ENCODE peak calls at places on chromosomes 16 and 17, in four cellular contexts. E is HFF-Myc, P is MM.1S, N is A549. Q is an unnamed sample.

GRCh38 chr16:57694191-57694555 is 433 bp upstream of the DRC7 start:
- DNase-seq in E (no peak), N (no peak), P (no peak), Q (no peak)

GRCh38 chr17:27879987-27880608 is 13.1 kb downstream of the LYRM9 start:
- DNase-seq in E (peak), P (peak), N (peak), Q (peak)

GRCh38 chr17:65278820-65279184 is 141.6 kb downstream of the RGS9 start:
- DNase-seq in N (no peak), P (no peak), E (no peak), Q (peak)

GRCh38 chr17:50359005-50359699 is 13.2 kb downstream of the XYLT2 start:
- DNase-seq in E (no peak), N (no peak), P (no peak), Q (no peak)

GRCh38 chr17:57948555-57949420 is 6.4 kb downstream of the CUEDC1 start:
- DNase-seq in P (peak), E (peak), N (peak), Q (no peak)

GRCh38 chr17:9255838-9256237 is 234.5 kb downstream of the NTN1 start:
- DNase-seq in E (no peak), N (no peak), P (no peak), Q (no peak)

GRCh38 chr17:15886804-15887203 is 58.1 kb upstream of the ADORA2B start:
- DNase-seq in E (no peak), P (no peak), N (no peak), Q (no peak)

GRCh38 chr16:85220125-85220839 is 108.0 kb upstream of the CIBAR2 start:
- DNase-seq in E (peak), N (no peak), P (no peak), Q (no peak)

GRCh38 chr17:71709271-71709670 is 411.5 kb upstream of the SOX9 start:
- DNase-seq in N (no peak), E (no peak), P (no peak), Q (no peak)

GRCh38 chr17:12620200-12620720 is 45.4 kb upstream of the MYOCD start:
- DNase-seq in P (peak), N (peak), E (peak), Q (no peak)

GRCh38 chr17:46194393-46195216 is 1.4 kb upstream of the KANSL1 start:
- DNase-seq in N (peak), E (peak), P (peak), Q (peak)

GRCh38 chr16:31186176-31186575 is 6.2 kb downstream of the FUS start:
- DNase-seq in E (no peak), N (no peak), P (no peak), Q (no peak)

GRCh38 chr17:41710472-41711090 is 1.6 kb upstream of the GAST start:
- DNase-seq in N (peak), E (no peak), P (no peak), Q (no peak)

GRCh38 chr17:65039349-65039988 is 17.1 kb downstream of the GNA13 start:
- DNase-seq in E (no peak), N (no peak), P (peak), Q (no peak)

GRCh38 chr16:77758046-77758445 is 30.3 kb upstream of the VAT1L start:
- DNase-seq in N (no peak), P (no peak), E (no peak), Q (no peak)

GRCh38 chr16:73000020-73000906 is 47.7 kb downstream of the ZFHX3 start:
- DNase-seq in N (no peak), E (no peak), P (no peak), Q (no peak)

GRCh38 chr16:67394271-67395104 is 1.2 kb upstream of the TPPP3 start:
- DNase-seq in P (no peak), N (no peak), E (no peak), Q (peak)

GRCh38 chr17:48463531-48463930 is 33.5 kb upstream of the SKAP1 start:
- DNase-seq in E (peak), N (no peak), P (no peak), Q (no peak)

GRCh38 chr16:10022098-10022497 is 160.1 kb downstream of the GRIN2A start:
- DNase-seq in E (no peak), P (no peak), N (no peak), Q (no peak)

GRCh38 chr16:12920739-12921138 is 19.3 kb downstream of the SHISA9 start:
- DNase-seq in N (no peak), P (no peak), E (no peak), Q (no peak)

GRCh38 chr17:9095390-9095789 is 74.1 kb downstream of the NTN1 start:
- DNase-seq in N (no peak), P (no peak), E (no peak), Q (no peak)

DNA sequence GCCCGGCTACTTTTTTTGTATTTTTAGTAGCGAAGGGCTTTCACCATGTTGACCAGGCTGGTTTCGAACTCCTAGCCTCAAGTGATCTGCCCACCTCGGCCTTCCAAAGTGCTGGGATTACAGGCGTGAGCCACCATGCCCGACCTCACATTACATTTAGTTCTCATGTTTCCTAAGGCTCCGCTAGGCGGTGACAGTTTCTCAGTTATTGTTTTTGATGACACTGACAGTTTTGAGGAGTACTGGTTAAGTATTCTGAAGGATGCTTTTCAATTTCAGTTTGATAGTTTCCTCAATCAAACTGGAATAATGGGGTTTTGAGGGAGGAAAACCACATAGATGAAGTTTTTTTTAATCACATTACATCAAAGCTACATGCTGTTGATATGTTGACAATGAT is 1028.5 kb downstream of the CDH8 start:
- DNase-seq in P (no peak), E (no peak), N (peak), Q (no peak)
- TF ChIP-seq CTCF in P (no peak), E (no peak), N (no peak), Q (no peak)

GRCh38 chr17:7483238-7484066 is 714 bp upstream of the POLR2A start:
- DNase-seq in P (peak), N (peak), E (peak), Q (peak)
- TF ChIP-seq CTCF in P (no peak), N (no peak), E (no peak), Q (no peak)

DNA sequence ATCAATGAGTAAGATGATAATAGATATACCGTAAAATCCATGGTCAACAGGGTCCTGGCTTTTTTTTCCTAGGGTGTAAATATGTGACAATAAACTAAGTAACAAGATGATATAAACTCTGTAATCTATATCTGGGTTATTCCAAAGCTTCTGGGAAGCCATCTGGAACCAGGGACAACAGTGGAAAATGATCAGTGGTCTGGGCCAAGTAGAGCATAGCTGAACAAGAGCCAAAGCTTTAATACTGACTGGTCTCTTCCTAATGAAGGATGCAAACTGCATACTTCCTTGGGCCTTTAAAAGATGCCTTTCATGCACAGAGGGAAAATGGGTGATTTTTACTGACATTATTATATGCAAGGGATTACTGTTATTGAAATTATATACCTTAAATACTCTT is 8.9 kb downstream of the CA10 start:
- DNase-seq in E (no peak), N (no peak), P (no peak), Q (no peak)
- TF ChIP-seq CTCF in E (no peak), N (no peak), P (no peak), Q (no peak)

GRCh38 chr16:4176794-4177438 is 60.7 kb upstream of the ADCY9 start:
- DNase-seq in E (no peak), N (peak), P (no peak), Q (no peak)
- TF ChIP-seq CTCF in E (no peak), N (no peak), P (no peak), Q (no peak)

GRCh38 chr17:17498606-17499301 is 2.6 kb upstream of the RASD1 start:
- DNase-seq in P (no peak), N (no peak), E (no peak), Q (no peak)

GRCh38 chr17:17495448-17496188 is 577 bp downstream of the RASD1 start:
- DNase-seq in N (no peak), E (no peak), P (no peak), Q (peak)

GRCh38 chr17:17496189-17497064 is at the start of gene RASD1:
- DNase-seq in N (peak), E (no peak), P (peak), Q (peak)

GRCh38 chr17:17497845-17498520 is 1.8 kb upstream of the RASD1 start:
- DNase-seq in N (no peak), E (no peak), P (no peak), Q (no peak)

DNA sequence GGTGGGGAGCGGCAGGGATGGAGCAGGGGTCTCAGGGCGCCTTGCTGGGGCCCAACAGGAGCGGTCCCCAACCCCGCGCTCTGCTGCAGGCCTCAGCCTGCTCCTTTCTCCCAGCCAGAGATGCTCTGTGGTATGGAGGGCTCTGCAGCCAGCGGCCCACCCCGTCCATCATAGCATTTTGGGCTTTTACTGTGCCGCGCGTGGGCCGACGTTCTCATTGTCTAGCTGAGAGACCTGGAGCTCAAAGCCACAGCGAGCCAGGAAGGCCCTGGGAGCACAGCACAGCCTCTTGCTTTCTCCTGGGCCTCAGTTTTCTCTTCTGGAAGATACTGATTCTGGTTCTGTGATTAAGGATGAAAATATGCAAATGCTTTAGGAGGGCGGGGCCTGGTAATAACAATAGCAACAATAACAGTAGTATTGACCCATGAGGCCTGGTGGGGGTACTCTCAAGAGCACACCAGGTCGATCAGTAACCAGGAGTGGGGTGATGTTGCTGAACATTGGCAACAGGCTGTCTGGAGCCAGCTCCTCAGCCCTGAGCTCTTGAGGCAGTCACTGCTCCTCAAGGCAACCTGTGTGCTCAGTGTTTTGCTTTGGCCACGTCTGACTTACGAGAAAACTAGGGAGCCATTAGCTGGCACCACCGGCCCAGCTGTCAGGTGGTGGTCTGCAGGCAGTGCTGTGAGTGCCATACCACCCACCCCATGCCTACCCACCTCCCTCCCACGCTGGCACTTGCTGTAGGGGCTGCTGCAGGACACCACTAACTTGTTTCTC is 1.1 kb upstream of the RASD1 start:
- DNase-seq in N (no peak), E (no peak), P (no peak), Q (no peak)
- TF ChIP-seq CTCF in N (no peak), E (no peak), P (peak), Q (no peak)

GRCh38 chr17:30095507-30096244 is 20.9 kb upstream of the NSRP1 start:
- DNase-seq in P (peak), N (peak), E (no peak), Q (peak)
- TF ChIP-seq CTCF in P (peak), N (peak), E (peak), Q (peak)

Q was measured in endothelial cell.